ENCODE peak calls at places on chromosomes 16 and 17, in nine cellular contexts. H is AG20443; E is occipital lobe; I is T-helper 1 cell; D is stimulated activated CD8-positive, alpha-beta memory T cell treated with anti-CD3 and anti-CD28 coated beads, Interleukin-2, amount 100 ng/mL, for 1 hour; J is ovary; S is NB4; P is Ammon's horn; B is tibial artery. R is an unnamed sample.

GRCh38 chr16:57424599-57424998 is 20.0 kb downstream of the CCL17 start:
- DNase-seq in E (no peak), P (peak), H (no peak), S (no peak), D (no peak), B (no peak), I (no peak), J (no peak), R (no peak)

GRCh38 chr17:5536831-5537230 is 47.5 kb downstream of the NLRP1 start:
- DNase-seq in I (no peak), J (no peak), H (no peak), B (no peak), E (no peak), S (no peak), P (no peak), D (no peak), R (no peak)

GRCh38 chr16:51129105-51129504 is 22.0 kb downstream of the SALL1 start:
- DNase-seq in I (no peak), B (no peak), J (no peak), E (no peak), P (peak), H (no peak), D (no peak), S (no peak), R (no peak)

GRCh38 chr16:47787695-47788094 is 326.6 kb downstream of the PHKB start:
- DNase-seq in J (no peak), E (no peak), B (no peak), H (no peak), S (peak), P (no peak), I (no peak), D (no peak), R (no peak)

GRCh38 chr17:42928714-42929496 is 28.3 kb downstream of the G6PC1 start:
- DNase-seq in D (no peak), P (peak), H (peak), I (peak), S (peak), E (no peak), B (peak), J (peak), R (peak)

GRCh38 chr17:41532947-41533570 is 5.0 kb upstream of the KRT19 start:
- DNase-seq in J (no peak), H (no peak), D (no peak), B (no peak), E (no peak), I (no peak), P (no peak), S (no peak), R (no peak)

GRCh38 chr17:56979091-56979480 is 1.2 kb downstream of the SCPEP1 start:
- DNase-seq in H (no peak), J (no peak), S (peak), E (no peak), I (no peak), P (no peak), B (no peak), D (no peak), R (no peak)

GRCh38 chr16:50266337-50267091 is at the start of gene ADCY7:
- DNase-seq in S (peak), E (no peak), D (peak), J (peak), B (peak), H (peak), P (no peak), I (peak), R (peak)

GRCh38 chr17:79219208-79219935 is 144.7 kb downstream of the ENGASE start:
- DNase-seq in D (no peak), J (no peak), B (no peak), S (no peak), P (no peak), E (no peak), H (no peak), I (no peak), R (no peak)

GRCh38 chr17:56074366-56074765 is 78.9 kb upstream of the ANKFN1 start:
- DNase-seq in E (no peak), J (no peak), H (no peak), B (no peak), S (no peak), P (peak), D (no peak), I (no peak), R (peak)

GRCh38 chr17:74631468-74632195 is 8.1 kb upstream of the CD300E start:
- DNase-seq in E (no peak), P (peak), J (no peak), I (no peak), B (peak), D (no peak), H (peak), S (peak), R (no peak)

GRCh38 chr17:17813725-17814095 is 23.1 kb downstream of the SREBF1 start:
- DNase-seq in S (no peak), I (no peak), J (no peak), H (no peak), D (no peak), B (no peak), P (no peak), E (no peak), R (no peak)

GRCh38 chr16:77584205-77584859 is 138.0 kb upstream of the NUDT7 start:
- DNase-seq in J (peak), P (peak), E (no peak), S (peak), H (peak), I (peak), D (peak), B (peak), R (peak)

GRCh38 chr17:4412933-4413831 is 20.6 kb upstream of the SPNS3 start:
- DNase-seq in H (peak), P (peak), E (peak), J (peak), I (peak), S (peak), B (peak), D (peak), R (peak)

GRCh38 chr17:14935139-14935538 is 330.0 kb downstream of the PMP22 start:
- DNase-seq in H (no peak), P (no peak), S (no peak), I (no peak), J (no peak), D (no peak), E (no peak), B (no peak), R (no peak)

GRCh38 chr16:14303654-14304394 is 232.7 kb downstream of the MRTFB start:
- DNase-seq in S (no peak), D (no peak), E (no peak), J (peak), B (no peak), H (no peak), P (no peak), I (no peak), R (no peak)

GRCh38 chr17:32912218-32912897 is 15.6 kb upstream of the TMEM98 start:
- DNase-seq in B (peak), S (no peak), I (no peak), D (no peak), J (peak), H (peak), E (no peak), P (no peak), R (peak)

GRCh38 chr17:66885417-66885816 is 50.5 kb downstream of the CACNG5 start:
- DNase-seq in H (no peak), D (no peak), P (peak), E (no peak), B (no peak), J (no peak), S (no peak), I (no peak), R (no peak)

GRCh38 chr16:58345574-58346354 is 46.5 kb upstream of the GINS3 start:
- DNase-seq in H (no peak), B (no peak), E (no peak), P (no peak), S (no peak), I (no peak), D (no peak), J (no peak), R (no peak)

GRCh38 chr16:77918792-77919707 is 103.3 kb upstream of the CLEC3A start:
- DNase-seq in I (no peak), J (no peak), S (no peak), P (peak), H (no peak), E (no peak), B (no peak), D (no peak), R (peak)

GRCh38 chr16:83887088-83887487 is 11.8 kb upstream of the MLYCD start:
- DNase-seq in S (peak), I (no peak), P (peak), B (no peak), E (no peak), J (no peak), H (peak), D (no peak), R (no peak)

GRCh38 chr17:45703348-45703747 is 80.8 kb upstream of the CRHR1 start:
- DNase-seq in D (no peak), J (no peak), S (no peak), H (no peak), P (no peak), E (no peak), B (no peak), I (no peak), R (no peak)

GRCh38 chr17:43211480-43212402 is at the start of gene TMEM106A:
- DNase-seq in D (peak), B (peak), S (peak), E (peak), P (peak), H (peak), J (peak), I (peak), R (peak)

GRCh38 chr16:89815639-89816348 is 653 bp downstream of the FANCA start:
- DNase-seq in P (no peak), E (no peak), S (peak), H (peak), J (no peak), I (no peak), D (no peak), B (no peak), R (no peak)

GRCh38 chr16:57529324-57530103 is 6.9 kb downstream of the CCDC102A start:
- DNase-seq in H (no peak), D (no peak), B (peak), J (peak), I (no peak), E (no peak), P (no peak), S (no peak), R (no peak)

GRCh38 chr17:38424297-38424972 is 3.8 kb upstream of the ARHGAP23 start:
- DNase-seq in S (no peak), I (no peak), J (no peak), D (no peak), P (no peak), E (no peak), H (no peak), B (no peak), R (no peak)

GRCh38 chr16:88854306-88855111 is 2.2 kb downstream of the GALNS start:
- DNase-seq in J (no peak), B (no peak), H (no peak), P (no peak), S (peak), D (no peak), E (no peak), I (no peak), R (no peak)

GRCh38 chr17:62652251-62653001 is 25.0 kb downstream of the MRC2 start:
- DNase-seq in D (no peak), B (peak), S (peak), H (peak), E (no peak), I (peak), J (no peak), P (peak), R (no peak)

GRCh38 chr17:81890447-81891302 is 711 bp downstream of the ALYREF start:
- DNase-seq in I (peak), B (no peak), D (no peak), S (peak), J (no peak), H (peak), P (peak), E (no peak), R (no peak)

GRCh38 chr17:54992797-54993639 is 24.5 kb downstream of the STXBP4 start:
- DNase-seq in H (peak), E (no peak), D (no peak), I (peak), B (no peak), P (peak), S (peak), J (no peak), R (no peak)

GRCh38 chr16:78140818-78141466 is 41.5 kb downstream of the WWOX start:
- DNase-seq in I (no peak), H (no peak), D (no peak), S (no peak), P (no peak), E (no peak), B (no peak), J (no peak), R (no peak)

GRCh38 chr16:55948230-55948629 is 73.1 kb upstream of the CES5A start:
- DNase-seq in D (no peak), P (no peak), I (no peak), S (no peak), B (no peak), E (no peak), J (no peak), H (no peak), R (no peak)

GRCh38 chr17:73142763-73143395 is 21.9 kb upstream of the SSTR2 start:
- DNase-seq in I (peak), E (no peak), S (peak), H (peak), J (no peak), B (no peak), P (no peak), D (no peak), R (no peak)

GRCh38 chr17:32882734-32883133 is 5.8 kb upstream of the MYO1D start:
- DNase-seq in P (no peak), E (no peak), D (no peak), B (no peak), J (no peak), I (no peak), H (peak), S (no peak), R (no peak)

GRCh38 chr17:17667947-17668346 is 13.3 kb upstream of the RAI1 start:
- DNase-seq in D (no peak), P (no peak), I (no peak), S (no peak), E (no peak), H (no peak), B (no peak), J (no peak), R (no peak)

GRCh38 chr17:57678393-57678792 is 66.7 kb downstream of the CCDC182 start:
- DNase-seq in D (no peak), B (no peak), J (no peak), I (no peak), E (no peak), H (no peak), P (no peak), S (no peak), R (no peak)

GRCh38 chr16:20944861-20945390 is 44.4 kb downstream of the LYRM1 start:
- DNase-seq in H (no peak), P (no peak), J (no peak), B (no peak), E (no peak), S (peak), I (peak), D (no peak), R (no peak)

GRCh38 chr17:42720996-42721583 is 23.8 kb downstream of the EZH1 start:
- DNase-seq in D (no peak), P (peak), I (peak), B (no peak), H (peak), E (no peak), S (peak), J (no peak), R (peak)

R was measured in skeletal muscle cell.